ENCODE peak calls at places on chromosomes 16 and 17, in ten cellular contexts. One of them, this sample, is unnamed.

GRCh38 chr16:87924041-87924851 is 12.1 kb downstream of the CA5A start:
- DNase-seq in RCC 7860: peak; percentile 29
- DNase-seq in NCI-H1930: no peak
- DNase-seq in NCI-H1048: no peak
- DNase-seq in HTR-8/SVneo: no peak
- DNase-seq in NCI-H1105: peak; percentile 69
- DNase-seq in activated naive CD4-positive, alpha-beta T cell treated with Interleukin-2 at 50 U/mL for 16 hours: no peak
- DNase-seq in activated CD4-positive, alpha-beta T cell treated with anti-CD3 and anti-CD28 coated beads, Interleukin-2, amount 10 ng/mL, durations not matched to agents 7 days and 5 days: no peak
- DNase-seq in EL: no peak
- DNase-seq in BJ: no peak
- DNase-seq in this sample: no peak

GRCh38 chr17:61455754-61456681 is 3.8 kb downstream of the TBX4 start:
- DNase-seq in RCC 7860: no peak
- DNase-seq in NCI-H1930: no peak
- DNase-seq in NCI-H1048: no peak
- DNase-seq in HTR-8/SVneo: no peak
- DNase-seq in NCI-H1105: no peak
- DNase-seq in activated naive CD4-positive, alpha-beta T cell treated with Interleukin-2 at 50 U/mL for 16 hours: no peak
- DNase-seq in activated CD4-positive, alpha-beta T cell treated with anti-CD3 and anti-CD28 coated beads, Interleukin-2, amount 10 ng/mL, durations not matched to agents 7 days and 5 days: no peak
- DNase-seq in EL: no peak
- DNase-seq in BJ: no peak
- DNase-seq in this sample: no peak

GRCh38 chr17:18070861-18071340 is 16.8 kb upstream of the DRG2 start:
- DNase-seq in RCC 7860: no peak
- DNase-seq in NCI-H1930: no peak
- DNase-seq in NCI-H1048: no peak
- DNase-seq in HTR-8/SVneo: peak; percentile 47
- DNase-seq in NCI-H1105: no peak
- DNase-seq in activated naive CD4-positive, alpha-beta T cell treated with Interleukin-2 at 50 U/mL for 16 hours: no peak
- DNase-seq in activated CD4-positive, alpha-beta T cell treated with anti-CD3 and anti-CD28 coated beads, Interleukin-2, amount 10 ng/mL, durations not matched to agents 7 days and 5 days: no peak
- DNase-seq in EL: peak; percentile 48
- DNase-seq in BJ: no peak
- DNase-seq in this sample: no peak

GRCh38 chr17:44648963-44649362 is 7.3 kb upstream of the MEIOC start:
- DNase-seq in RCC 7860: no peak
- DNase-seq in NCI-H1930: no peak
- DNase-seq in NCI-H1048: no peak
- DNase-seq in HTR-8/SVneo: no peak
- DNase-seq in NCI-H1105: no peak
- DNase-seq in activated naive CD4-positive, alpha-beta T cell treated with Interleukin-2 at 50 U/mL for 16 hours: no peak
- DNase-seq in activated CD4-positive, alpha-beta T cell treated with anti-CD3 and anti-CD28 coated beads, Interleukin-2, amount 10 ng/mL, durations not matched to agents 7 days and 5 days: no peak
- DNase-seq in EL: no peak
- DNase-seq in BJ: no peak
- DNase-seq in this sample: no peak

GRCh38 chr17:79617740-79618382 is 7.0 kb upstream of the RBFOX3 start:
- DNase-seq in RCC 7860: no peak
- DNase-seq in NCI-H1930: no peak
- DNase-seq in NCI-H1048: no peak
- DNase-seq in HTR-8/SVneo: no peak
- DNase-seq in NCI-H1105: no peak
- DNase-seq in activated naive CD4-positive, alpha-beta T cell treated with Interleukin-2 at 50 U/mL for 16 hours: no peak
- DNase-seq in activated CD4-positive, alpha-beta T cell treated with anti-CD3 and anti-CD28 coated beads, Interleukin-2, amount 10 ng/mL, durations not matched to agents 7 days and 5 days: no peak
- DNase-seq in EL: no peak
- DNase-seq in BJ: no peak
- DNase-seq in this sample: no peak

GRCh38 chr16:85898521-85899442 is at the start of gene IRF8:
- DNase-seq in RCC 7860: no peak
- DNase-seq in NCI-H1930: no peak
- DNase-seq in NCI-H1048: no peak
- DNase-seq in HTR-8/SVneo: peak; percentile 71
- DNase-seq in NCI-H1105: peak; percentile 25
- DNase-seq in activated naive CD4-positive, alpha-beta T cell treated with Interleukin-2 at 50 U/mL for 16 hours: peak; percentile 72
- DNase-seq in activated CD4-positive, alpha-beta T cell treated with anti-CD3 and anti-CD28 coated beads, Interleukin-2, amount 10 ng/mL, durations not matched to agents 7 days and 5 days: peak; percentile 75
- DNase-seq in EL: peak; percentile 26
- DNase-seq in BJ: no peak
- DNase-seq in this sample: no peak

GRCh38 chr16:2486645-2487516 is 12.0 kb downstream of the TBC1D24 start:
- DNase-seq in RCC 7860: no peak
- DNase-seq in NCI-H1930: no peak
- DNase-seq in NCI-H1048: no peak
- DNase-seq in HTR-8/SVneo: no peak
- DNase-seq in NCI-H1105: no peak
- DNase-seq in activated naive CD4-positive, alpha-beta T cell treated with Interleukin-2 at 50 U/mL for 16 hours: peak; percentile 75
- DNase-seq in activated CD4-positive, alpha-beta T cell treated with anti-CD3 and anti-CD28 coated beads, Interleukin-2, amount 10 ng/mL, durations not matched to agents 7 days and 5 days: peak; percentile 81
- DNase-seq in EL: no peak
- DNase-seq in BJ: no peak
- DNase-seq in this sample: no peak

GRCh38 chr17:50837980-50838954 is 2.9 kb downstream of the WFIKKN2 start:
- DNase-seq in RCC 7860: no peak
- DNase-seq in NCI-H1930: no peak
- DNase-seq in NCI-H1048: no peak
- DNase-seq in HTR-8/SVneo: no peak
- DNase-seq in NCI-H1105: no peak
- DNase-seq in activated naive CD4-positive, alpha-beta T cell treated with Interleukin-2 at 50 U/mL for 16 hours: no peak
- DNase-seq in activated CD4-positive, alpha-beta T cell treated with anti-CD3 and anti-CD28 coated beads, Interleukin-2, amount 10 ng/mL, durations not matched to agents 7 days and 5 days: no peak
- DNase-seq in EL: no peak
- DNase-seq in BJ: no peak
- DNase-seq in this sample: no peak

GRCh38 chr17:76272541-76273434 is 7.6 kb downstream of the UBALD2 start:
- DNase-seq in RCC 7860: no peak
- DNase-seq in NCI-H1930: no peak
- DNase-seq in NCI-H1048: no peak
- DNase-seq in HTR-8/SVneo: no peak
- DNase-seq in NCI-H1105: no peak
- DNase-seq in activated naive CD4-positive, alpha-beta T cell treated with Interleukin-2 at 50 U/mL for 16 hours: peak; percentile 65
- DNase-seq in activated CD4-positive, alpha-beta T cell treated with anti-CD3 and anti-CD28 coated beads, Interleukin-2, amount 10 ng/mL, durations not matched to agents 7 days and 5 days: peak; percentile 52
- DNase-seq in EL: no peak
- DNase-seq in BJ: no peak
- DNase-seq in this sample: no peak

GRCh38 chr17:63685021-63685420 is 14.9 kb downstream of the LIMD2 start:
- DNase-seq in RCC 7860: no peak
- DNase-seq in NCI-H1930: no peak
- DNase-seq in NCI-H1048: no peak
- DNase-seq in HTR-8/SVneo: no peak
- DNase-seq in NCI-H1105: no peak
- DNase-seq in activated naive CD4-positive, alpha-beta T cell treated with Interleukin-2 at 50 U/mL for 16 hours: no peak
- DNase-seq in activated CD4-positive, alpha-beta T cell treated with anti-CD3 and anti-CD28 coated beads, Interleukin-2, amount 10 ng/mL, durations not matched to agents 7 days and 5 days: no peak
- DNase-seq in EL: no peak
- DNase-seq in BJ: no peak
- DNase-seq in this sample: no peak

GRCh38 chr17:81987161-81987770 is 9.8 kb downstream of the ASPSCR1 start:
- DNase-seq in RCC 7860: no peak
- DNase-seq in NCI-H1930: no peak
- DNase-seq in NCI-H1048: no peak
- DNase-seq in HTR-8/SVneo: no peak
- DNase-seq in NCI-H1105: no peak
- DNase-seq in activated naive CD4-positive, alpha-beta T cell treated with Interleukin-2 at 50 U/mL for 16 hours: no peak
- DNase-seq in activated CD4-positive, alpha-beta T cell treated with anti-CD3 and anti-CD28 coated beads, Interleukin-2, amount 10 ng/mL, durations not matched to agents 7 days and 5 days: no peak
- DNase-seq in EL: no peak
- DNase-seq in BJ: no peak
- DNase-seq in this sample: no peak

GRCh38 chr16:2471016-2471652 is at the start of gene NTN3:
- DNase-seq in RCC 7860: no peak
- DNase-seq in NCI-H1930: peak; percentile 45
- DNase-seq in NCI-H1048: no peak
- DNase-seq in HTR-8/SVneo: no peak
- DNase-seq in NCI-H1105: no peak
- DNase-seq in activated naive CD4-positive, alpha-beta T cell treated with Interleukin-2 at 50 U/mL for 16 hours: peak; percentile 15
- DNase-seq in activated CD4-positive, alpha-beta T cell treated with anti-CD3 and anti-CD28 coated beads, Interleukin-2, amount 10 ng/mL, durations not matched to agents 7 days and 5 days: no peak
- DNase-seq in EL: no peak
- DNase-seq in BJ: no peak
- DNase-seq in this sample: no peak

GRCh38 chr17:69350911-69351310 is 24.0 kb upstream of the ABCA5 start:
- DNase-seq in RCC 7860: no peak
- DNase-seq in NCI-H1930: no peak
- DNase-seq in NCI-H1048: no peak
- DNase-seq in HTR-8/SVneo: no peak
- DNase-seq in NCI-H1105: no peak
- DNase-seq in activated naive CD4-positive, alpha-beta T cell treated with Interleukin-2 at 50 U/mL for 16 hours: no peak
- DNase-seq in activated CD4-positive, alpha-beta T cell treated with anti-CD3 and anti-CD28 coated beads, Interleukin-2, amount 10 ng/mL, durations not matched to agents 7 days and 5 days: no peak
- DNase-seq in EL: no peak
- DNase-seq in BJ: no peak
- DNase-seq in this sample: no peak

GRCh38 chr17:47324224-47325020 is 667 bp downstream of the EFCAB13 start:
- DNase-seq in RCC 7860: peak; percentile 39
- DNase-seq in NCI-H1930: no peak
- DNase-seq in NCI-H1048: no peak
- DNase-seq in HTR-8/SVneo: peak; percentile 50
- DNase-seq in NCI-H1105: peak; percentile 65
- DNase-seq in activated naive CD4-positive, alpha-beta T cell treated with Interleukin-2 at 50 U/mL for 16 hours: peak; percentile 52
- DNase-seq in activated CD4-positive, alpha-beta T cell treated with anti-CD3 and anti-CD28 coated beads, Interleukin-2, amount 10 ng/mL, durations not matched to agents 7 days and 5 days: peak; percentile 59
- DNase-seq in EL: peak; percentile 67
- DNase-seq in BJ: no peak
- DNase-seq in this sample: no peak

GRCh38 chr17:42682400-42683384 is at the start of gene CNTNAP1:
- DNase-seq in RCC 7860: peak; percentile 64
- DNase-seq in NCI-H1930: no peak
- DNase-seq in NCI-H1048: no peak
- DNase-seq in HTR-8/SVneo: peak; percentile 90
- DNase-seq in NCI-H1105: peak; percentile 43
- DNase-seq in activated naive CD4-positive, alpha-beta T cell treated with Interleukin-2 at 50 U/mL for 16 hours: peak; percentile 37
- DNase-seq in activated CD4-positive, alpha-beta T cell treated with anti-CD3 and anti-CD28 coated beads, Interleukin-2, amount 10 ng/mL, durations not matched to agents 7 days and 5 days: no peak
- DNase-seq in EL: peak; percentile 89
- DNase-seq in BJ: no peak
- DNase-seq in this sample: peak; percentile 63

GRCh38 chr16:86991679-86992078 is 325.5 kb downstream of the C16orf95 start:
- DNase-seq in RCC 7860: peak; percentile 57
- DNase-seq in NCI-H1930: no peak
- DNase-seq in NCI-H1048: no peak
- DNase-seq in HTR-8/SVneo: no peak
- DNase-seq in NCI-H1105: no peak
- DNase-seq in activated naive CD4-positive, alpha-beta T cell treated with Interleukin-2 at 50 U/mL for 16 hours: no peak
- DNase-seq in activated CD4-positive, alpha-beta T cell treated with anti-CD3 and anti-CD28 coated beads, Interleukin-2, amount 10 ng/mL, durations not matched to agents 7 days and 5 days: no peak
- DNase-seq in EL: peak; percentile 54
- DNase-seq in BJ: no peak
- DNase-seq in this sample: peak; percentile 85

GRCh38 chr16:6682142-6682811 is 650.4 kb upstream of the RBFOX1 start:
- DNase-seq in RCC 7860: no peak
- DNase-seq in NCI-H1930: peak; percentile 20
- DNase-seq in NCI-H1048: no peak
- DNase-seq in HTR-8/SVneo: no peak
- DNase-seq in NCI-H1105: no peak
- DNase-seq in activated naive CD4-positive, alpha-beta T cell treated with Interleukin-2 at 50 U/mL for 16 hours: no peak
- DNase-seq in activated CD4-positive, alpha-beta T cell treated with anti-CD3 and anti-CD28 coated beads, Interleukin-2, amount 10 ng/mL, durations not matched to agents 7 days and 5 days: peak; percentile 12
- DNase-seq in EL: no peak
- DNase-seq in BJ: no peak
- DNase-seq in this sample: no peak

GRCh38 chr17:8016632-8017424 is 14.4 kb downstream of the GUCY2D start:
- DNase-seq in RCC 7860: no peak
- DNase-seq in NCI-H1930: no peak
- DNase-seq in NCI-H1048: no peak
- DNase-seq in HTR-8/SVneo: no peak
- DNase-seq in NCI-H1105: peak; percentile 67
- DNase-seq in activated naive CD4-positive, alpha-beta T cell treated with Interleukin-2 at 50 U/mL for 16 hours: peak; percentile 48
- DNase-seq in activated CD4-positive, alpha-beta T cell treated with anti-CD3 and anti-CD28 coated beads, Interleukin-2, amount 10 ng/mL, durations not matched to agents 7 days and 5 days: peak; percentile 68
- DNase-seq in EL: peak; percentile 55
- DNase-seq in BJ: no peak
- DNase-seq in this sample: no peak

GRCh38 chr16:66434619-66435430 is 7.7 kb downstream of the BEAN1 start:
- DNase-seq in RCC 7860: no peak
- DNase-seq in NCI-H1930: no peak
- DNase-seq in NCI-H1048: no peak
- DNase-seq in HTR-8/SVneo: no peak
- DNase-seq in NCI-H1105: no peak
- DNase-seq in activated naive CD4-positive, alpha-beta T cell treated with Interleukin-2 at 50 U/mL for 16 hours: no peak
- DNase-seq in activated CD4-positive, alpha-beta T cell treated with anti-CD3 and anti-CD28 coated beads, Interleukin-2, amount 10 ng/mL, durations not matched to agents 7 days and 5 days: no peak
- DNase-seq in EL: no peak
- DNase-seq in BJ: no peak
- DNase-seq in this sample: no peak

GRCh38 chr16:84635702-84636101 is 12.6 kb upstream of the KLHL36 start:
- DNase-seq in RCC 7860: no peak
- DNase-seq in NCI-H1930: no peak
- DNase-seq in NCI-H1048: no peak
- DNase-seq in HTR-8/SVneo: no peak
- DNase-seq in NCI-H1105: no peak
- DNase-seq in activated naive CD4-positive, alpha-beta T cell treated with Interleukin-2 at 50 U/mL for 16 hours: no peak
- DNase-seq in activated CD4-positive, alpha-beta T cell treated with anti-CD3 and anti-CD28 coated beads, Interleukin-2, amount 10 ng/mL, durations not matched to agents 7 days and 5 days: no peak
- DNase-seq in EL: no peak
- DNase-seq in BJ: no peak
- DNase-seq in this sample: no peak

GRCh38 chr17:47708312-47708863 is 14.4 kb downstream of the TBKBP1 start:
- DNase-seq in RCC 7860: no peak
- DNase-seq in NCI-H1930: no peak
- DNase-seq in NCI-H1048: no peak
- DNase-seq in HTR-8/SVneo: no peak
- DNase-seq in NCI-H1105: no peak
- DNase-seq in activated naive CD4-positive, alpha-beta T cell treated with Interleukin-2 at 50 U/mL for 16 hours: no peak
- DNase-seq in activated CD4-positive, alpha-beta T cell treated with anti-CD3 and anti-CD28 coated beads, Interleukin-2, amount 10 ng/mL, durations not matched to agents 7 days and 5 days: no peak
- DNase-seq in EL: no peak
- DNase-seq in BJ: no peak
- DNase-seq in this sample: no peak

GRCh38 chr17:71118039-71118438 is 948.7 kb downstream of the KCNJ2 start:
- DNase-seq in RCC 7860: peak; percentile 35
- DNase-seq in NCI-H1930: peak; percentile 33
- DNase-seq in NCI-H1048: no peak
- DNase-seq in HTR-8/SVneo: peak; percentile 12
- DNase-seq in NCI-H1105: peak; percentile 37
- DNase-seq in activated naive CD4-positive, alpha-beta T cell treated with Interleukin-2 at 50 U/mL for 16 hours: no peak
- DNase-seq in activated CD4-positive, alpha-beta T cell treated with anti-CD3 and anti-CD28 coated beads, Interleukin-2, amount 10 ng/mL, durations not matched to agents 7 days and 5 days: no peak
- DNase-seq in EL: peak; percentile 17
- DNase-seq in BJ: no peak
- DNase-seq in this sample: peak; percentile 41

GRCh38 chr16:53511403-53512280 is 8.6 kb upstream of the AKTIP start:
- DNase-seq in RCC 7860: no peak
- DNase-seq in NCI-H1930: no peak
- DNase-seq in NCI-H1048: no peak
- DNase-seq in HTR-8/SVneo: no peak
- DNase-seq in NCI-H1105: no peak
- DNase-seq in activated naive CD4-positive, alpha-beta T cell treated with Interleukin-2 at 50 U/mL for 16 hours: no peak
- DNase-seq in activated CD4-positive, alpha-beta T cell treated with anti-CD3 and anti-CD28 coated beads, Interleukin-2, amount 10 ng/mL, durations not matched to agents 7 days and 5 days: no peak
- DNase-seq in EL: no peak
- DNase-seq in BJ: no peak
- DNase-seq in this sample: no peak

GRCh38 chr17:48251950-48252349 is 144.4 kb downstream of the SNX11 start:
- DNase-seq in RCC 7860: no peak
- DNase-seq in NCI-H1930: no peak
- DNase-seq in NCI-H1048: no peak
- DNase-seq in HTR-8/SVneo: no peak
- DNase-seq in NCI-H1105: no peak
- DNase-seq in activated naive CD4-positive, alpha-beta T cell treated with Interleukin-2 at 50 U/mL for 16 hours: no peak
- DNase-seq in activated CD4-positive, alpha-beta T cell treated with anti-CD3 and anti-CD28 coated beads, Interleukin-2, amount 10 ng/mL, durations not matched to agents 7 days and 5 days: no peak
- DNase-seq in EL: no peak
- DNase-seq in BJ: no peak
- DNase-seq in this sample: no peak

GRCh38 chr16:1076801-1077576 is 4.4 kb downstream of the SSTR5 start:
- DNase-seq in RCC 7860: no peak
- DNase-seq in NCI-H1930: no peak
- DNase-seq in NCI-H1048: no peak
- DNase-seq in HTR-8/SVneo: no peak
- DNase-seq in NCI-H1105: no peak
- DNase-seq in activated naive CD4-positive, alpha-beta T cell treated with Interleukin-2 at 50 U/mL for 16 hours: no peak
- DNase-seq in activated CD4-positive, alpha-beta T cell treated with anti-CD3 and anti-CD28 coated beads, Interleukin-2, amount 10 ng/mL, durations not matched to agents 7 days and 5 days: no peak
- DNase-seq in EL: no peak
- DNase-seq in BJ: no peak
- DNase-seq in this sample: no peak

GRCh38 chr17:35930211-35931065 is at the start of gene RDM1:
- DNase-seq in RCC 7860: peak; percentile 55
- DNase-seq in NCI-H1930: peak; percentile 79
- DNase-seq in NCI-H1048: peak; percentile 60
- DNase-seq in HTR-8/SVneo: peak; percentile 97
- DNase-seq in NCI-H1105: peak; percentile 81
- DNase-seq in activated naive CD4-positive, alpha-beta T cell treated with Interleukin-2 at 50 U/mL for 16 hours: peak; percentile 82
- DNase-seq in activated CD4-positive, alpha-beta T cell treated with anti-CD3 and anti-CD28 coated beads, Interleukin-2, amount 10 ng/mL, durations not matched to agents 7 days and 5 days: peak; percentile 91
- DNase-seq in EL: peak; percentile 85
- DNase-seq in BJ: no peak
- DNase-seq in this sample: peak; percentile 81

GRCh38 chr17:81012574-81013447 is 21.2 kb downstream of the CHMP6 start:
- DNase-seq in RCC 7860: no peak
- DNase-seq in NCI-H1930: no peak
- DNase-seq in NCI-H1048: no peak
- DNase-seq in HTR-8/SVneo: no peak
- DNase-seq in NCI-H1105: no peak
- DNase-seq in activated naive CD4-positive, alpha-beta T cell treated with Interleukin-2 at 50 U/mL for 16 hours: no peak
- DNase-seq in activated CD4-positive, alpha-beta T cell treated with anti-CD3 and anti-CD28 coated beads, Interleukin-2, amount 10 ng/mL, durations not matched to agents 7 days and 5 days: no peak
- DNase-seq in EL: no peak
- DNase-seq in BJ: no peak
- DNase-seq in this sample: no peak

GRCh38 chr16:23530062-23530461 is 19.8 kb upstream of the GGA2 start:
- DNase-seq in RCC 7860: no peak
- DNase-seq in NCI-H1930: no peak
- DNase-seq in NCI-H1048: no peak
- DNase-seq in HTR-8/SVneo: no peak
- DNase-seq in NCI-H1105: no peak
- DNase-seq in activated naive CD4-positive, alpha-beta T cell treated with Interleukin-2 at 50 U/mL for 16 hours: no peak
- DNase-seq in activated CD4-positive, alpha-beta T cell treated with anti-CD3 and anti-CD28 coated beads, Interleukin-2, amount 10 ng/mL, durations not matched to agents 7 days and 5 days: no peak
- DNase-seq in EL: no peak
- DNase-seq in BJ: no peak
- DNase-seq in this sample: no peak